ENCODE peak calls at places on chromosomes 6 and 20, in five cellular contexts. B is hepatocyte; W is PC-9; E is naive thymus-derived CD4-positive, alpha-beta T cell; S is left ventricle myocardium inferior. T is an unnamed sample.

GRCh38 chr6:8245736-8246135 is 143.4 kb upstream of the EEF1E1 start:
- DNase-seq in W (no peak), B (no peak), E (no peak), S (no peak), T (no peak)

GRCh38 chr6:150290429-150290828 is 78.4 kb upstream of the IYD start:
- DNase-seq in W (peak), E (no peak), B (peak), S (no peak), T (no peak)

GRCh38 chr6:67606905-67607828 is 1027.9 kb upstream of the ADGRB3 start:
- DNase-seq in B (no peak), E (no peak), S (no peak), W (no peak), T (no peak)

GRCh38 chr20:37567671-37568588 is 40.3 kb upstream of the BLCAP start:
- DNase-seq in S (no peak), E (no peak), W (no peak), B (no peak), T (no peak)

GRCh38 chr6:73028124-73028766 is 197.1 kb downstream of the KHDC1L start:
- DNase-seq in B (no peak), W (no peak), E (no peak), S (no peak), T (no peak)

GRCh38 chr20:7155794-7156193 is 388.3 kb downstream of the BMP2 start:
- DNase-seq in B (no peak), S (no peak), E (no peak), W (no peak), T (no peak)

GRCh38 chr6:152828431-152828830 is 77.8 kb downstream of the VIP start:
- DNase-seq in B (no peak), W (no peak), E (no peak), S (no peak), T (no peak)

GRCh38 chr20:17612287-17612974 is 42.6 kb downstream of the DSTN start:
- DNase-seq in E (no peak), S (no peak), W (no peak), B (no peak), T (peak)

DNA sequence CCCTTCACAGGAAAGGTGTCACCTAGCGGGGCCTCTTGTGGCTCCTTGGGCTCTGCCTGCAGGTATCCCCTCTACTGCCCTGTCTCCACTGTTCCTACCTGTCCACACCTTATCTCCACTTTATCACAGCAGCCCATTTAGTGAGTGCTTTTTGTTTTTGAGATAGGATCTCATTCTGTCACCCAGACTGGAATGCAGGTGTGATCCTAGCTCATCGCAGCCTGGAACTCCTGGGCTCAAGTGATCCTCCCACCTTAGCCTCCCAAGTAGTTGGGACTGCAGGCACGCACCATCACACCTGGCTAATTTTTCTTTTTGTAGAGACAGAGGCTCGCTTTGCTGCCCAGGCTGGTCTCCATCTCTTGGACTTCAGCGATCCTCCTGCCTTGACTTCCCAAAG is 48.0 kb downstream of the BCAS4 start:
- DNase-seq in S (no peak), E (no peak), W (no peak), B (no peak), T (no peak)
- H3K27ac ChIP-seq in S (no peak), E (no peak), W (no peak), B (no peak), T (no peak)

DNA sequence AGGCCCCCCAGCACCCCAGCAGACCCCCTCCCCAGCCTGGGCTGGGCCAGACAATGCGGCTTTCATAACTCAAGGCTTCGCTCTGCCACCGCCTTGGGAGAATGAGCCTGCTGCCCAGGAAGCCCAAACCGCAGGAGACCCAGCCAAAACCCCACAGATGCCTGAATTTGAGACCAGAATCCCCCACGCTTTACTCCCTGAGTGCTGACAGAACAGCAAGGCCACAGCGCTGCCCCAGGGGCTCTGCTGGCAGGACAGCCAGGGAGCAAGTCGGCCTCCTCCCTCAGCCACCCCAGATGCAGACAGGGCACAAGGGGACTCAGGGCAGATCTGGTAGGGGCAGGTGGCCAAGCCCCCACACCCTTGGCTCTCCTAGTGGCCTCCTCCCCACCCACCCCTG is 2.2 kb downstream of the MDFI start:
- DNase-seq in S (no peak), B (no peak), W (no peak), E (no peak), T (no peak)
- H3K27ac ChIP-seq in S (no peak), B (peak), W (no peak), E (no peak), T (no peak)

GRCh38 chr20:49675368-49676151 is 38.1 kb downstream of the B4GALT5 start:
- DNase-seq in W (peak), E (no peak), B (peak), S (no peak), T (no peak)
- H3K27ac ChIP-seq in W (peak), E (no peak), B (peak), S (no peak), T (peak)

DNA sequence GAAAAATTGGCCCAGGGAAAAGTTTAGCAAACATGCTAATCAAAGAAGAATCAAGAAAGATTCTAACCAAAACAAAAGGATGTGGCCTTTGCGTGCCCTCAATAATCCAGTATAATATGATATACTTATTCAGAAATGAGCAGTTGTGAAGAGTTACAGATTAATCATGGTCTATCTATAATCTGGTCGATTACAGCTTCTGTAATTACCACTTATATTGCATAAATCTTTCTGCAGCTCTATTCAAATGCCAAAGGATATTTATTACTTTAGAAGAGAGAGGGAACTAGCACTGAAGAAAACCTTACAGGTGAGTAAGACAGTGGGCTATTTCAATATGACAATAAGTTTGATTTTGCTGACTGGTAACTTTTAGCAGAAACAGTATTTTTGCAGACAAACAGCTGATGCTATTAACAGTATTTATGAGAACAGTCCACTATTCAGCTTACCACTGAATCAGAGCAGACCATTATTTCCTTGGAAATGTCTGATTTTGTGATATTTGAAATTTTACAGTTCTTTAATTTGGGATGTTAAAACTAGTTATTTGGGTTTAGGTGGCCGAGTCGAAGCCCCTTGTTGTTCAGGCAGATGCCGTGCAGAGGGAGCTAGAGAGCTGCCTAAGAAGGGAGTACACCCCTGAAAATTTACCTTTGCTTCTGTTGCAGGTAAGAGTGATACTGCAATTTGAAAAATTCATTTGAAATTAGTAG is 92.2 kb downstream of the CEP57L1 start:
- DNase-seq in B (peak), E (peak), S (peak), W (peak), T (peak)
- H3K27ac ChIP-seq in B (no peak), E (no peak), S (no peak), W (no peak), T (no peak)

DNA sequence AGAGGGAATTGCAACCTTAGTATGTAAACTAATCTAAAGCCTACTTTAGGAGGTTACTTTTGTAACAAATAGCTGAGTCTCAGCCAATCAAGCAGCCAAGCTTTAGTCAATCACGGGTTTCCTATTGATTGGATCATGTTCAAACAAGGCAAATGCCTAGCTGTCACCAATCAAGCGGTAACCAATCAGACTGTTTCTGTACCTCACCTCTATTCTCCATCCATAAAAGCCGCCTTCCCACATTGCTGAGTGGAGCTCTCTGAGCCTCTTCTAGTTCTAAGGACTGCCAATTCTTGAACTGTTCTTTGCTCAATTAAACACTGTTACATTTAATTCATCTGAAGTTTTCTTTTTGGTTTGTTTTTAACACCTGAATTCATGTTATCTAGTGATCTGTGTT is 148.4 kb upstream of the BMP5 start:
- DNase-seq in E (no peak), S (no peak), W (no peak), B (no peak), T (no peak)
- H3K27ac ChIP-seq in E (no peak), S (no peak), W (no peak), B (no peak), T (no peak)

GRCh38 chr20:33601861-33602260 is 60.3 kb upstream of the C20orf144 start:
- DNase-seq in S (no peak), B (no peak), E (no peak), W (no peak), T (no peak)

GRCh38 chr20:33606114-33606771 is 55.9 kb upstream of the C20orf144 start:
- DNase-seq in W (no peak), B (no peak), S (no peak), E (no peak), T (no peak)

GRCh38 chr20:33602826-33603590 is 59.1 kb upstream of the C20orf144 start:
- DNase-seq in E (no peak), W (no peak), S (no peak), B (no peak), T (no peak)

GRCh38 chr20:33604991-33605370 is 57.1 kb upstream of the C20orf144 start:
- DNase-seq in B (no peak), E (no peak), S (no peak), W (no peak), T (no peak)

DNA sequence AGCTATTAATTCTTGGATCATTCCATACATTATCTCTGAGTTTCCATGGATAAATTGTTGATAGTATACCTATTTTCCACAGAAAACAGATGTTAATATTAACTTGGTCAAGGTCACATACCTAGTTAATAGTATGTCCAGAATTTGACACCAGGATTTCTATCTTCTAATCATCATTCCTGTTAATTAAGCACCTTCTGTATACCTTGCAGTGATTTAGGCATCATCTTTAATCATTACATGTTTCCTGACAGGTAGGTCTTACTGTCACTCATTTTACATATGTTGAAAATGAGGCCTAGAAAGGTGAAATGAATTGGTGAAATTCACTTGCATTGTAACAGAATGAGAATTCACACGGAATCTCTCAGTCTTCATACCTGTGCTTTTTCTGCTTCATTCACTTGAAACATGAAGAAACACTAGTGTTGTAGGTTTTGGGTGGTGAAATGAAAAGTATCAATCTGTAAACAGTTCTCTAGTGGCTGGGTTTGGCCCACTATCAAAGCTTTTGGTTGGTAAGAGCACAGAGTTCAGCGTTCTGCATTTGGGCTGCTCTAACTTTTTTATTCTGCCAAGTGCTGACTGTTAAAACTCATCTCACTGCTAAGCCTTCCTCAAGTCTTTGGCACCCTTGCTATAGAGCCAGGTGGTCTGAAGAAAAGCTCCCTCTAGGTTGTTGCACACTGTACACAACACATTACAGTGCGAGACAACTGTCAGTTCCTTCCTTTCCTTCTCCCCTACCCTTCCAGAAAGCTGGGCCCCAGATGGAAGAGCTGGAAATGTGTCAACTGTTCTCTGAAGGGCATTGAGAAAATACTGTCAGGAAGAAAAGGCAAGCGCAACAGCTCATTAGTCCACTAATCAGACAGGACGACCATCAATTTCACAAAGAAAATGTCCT is 57.8 kb upstream of the C20orf144 start:
- DNase-seq in E (no peak), W (no peak), B (no peak), S (no peak), T (no peak)
- H3K27ac ChIP-seq in E (no peak), W (no peak), B (no peak), S (no peak), T (no peak)

T was measured in CD8-positive, alpha-beta memory T cell.